ENCODE peak calls at places on chromosome 19, in five cellular contexts. Q is left colon; Y is effector memory CD4-positive, alpha-beta T cell; W is CD8-positive, alpha-beta T cell; V is choroid plexus epithelial cell. J is an unnamed sample.

GRCh38 chr19:50549059-50549926 is 18.9 kb downstream of the LRRC4B start:
- DNase-seq in Q (no peak), Y (no peak), W (no peak), V (no peak), J (no peak)

GRCh38 chr19:48445256-48445605 is 552 bp upstream of the GRWD1 start:
- DNase-seq in Q (no peak), Y (peak; percentile 12), W (peak; percentile 23), V (peak; percentile 98), J (no peak)

GRCh38 chr19:54390942-54391577 is 24.2 kb upstream of the TTYH1 start:
- DNase-seq in Q (peak; percentile 44), Y (peak; percentile 60), W (peak; percentile 74), V (peak; percentile 81), J (no peak)

GRCh38 chr19:33804021-33804799 is 7.5 kb downstream of the KCTD15 start:
- DNase-seq in Q (peak; percentile 89), Y (no peak), W (no peak), V (peak; percentile 69), J (no peak)

GRCh38 chr19:7689165-7689564 is 8.5 kb downstream of the TRAPPC5 start:
- DNase-seq in Q (no peak), Y (no peak), W (no peak), V (no peak), J (no peak)

GRCh38 chr19:46737761-46738171 is 8.1 kb upstream of the FKRP start:
- DNase-seq in Q (no peak), Y (no peak), W (no peak), V (no peak), J (no peak)

GRCh38 chr19:13764821-13765394 is 586 bp downstream of the MRI1 start:
- DNase-seq in Q (peak; percentile 54), Y (no peak), W (peak; percentile 44), V (peak; percentile 35), J (no peak)

GRCh38 chr19:45882652-45883585 is 3.0 kb downstream of the IRF2BP1 start:
- DNase-seq in Q (peak; percentile 92), Y (peak; percentile 73), W (peak; percentile 80), V (peak; percentile 93), J (peak; percentile 84)

GRCh38 chr19:40717325-40717879 is 490 bp downstream of the ITPKC start:
- DNase-seq in Q (no peak), Y (no peak), W (no peak), V (peak; percentile 70), J (no peak)

J was measured in lung.